ENCODE peak calls at places on chromosomes 2 and 18, in eight cellular contexts. M, V, H, L, E, A, K and P are unnamed samples.

GRCh38 chr2:192499476-192499875 is 304.7 kb upstream of the TMEFF2 start:
- DNase-seq in M (no peak), V (no peak), H (no peak), L (no peak), E (no peak), A (no peak), K (no peak), P (no peak)

GRCh38 chr2:195612515-195613495 is 44.2 kb upstream of the SLC39A10 start:
- DNase-seq in M (no peak), V (no peak), H (peak; percentile 76), L (peak; percentile 41), E (peak; percentile 88), A (no peak), K (no peak), P (no peak)

GRCh38 chr2:133530645-133531044 is 37.6 kb downstream of the NCKAP5 start:
- DNase-seq in M (no peak), V (no peak), H (no peak), L (no peak), E (no peak), A (no peak), K (no peak), P (no peak)

GRCh38 chr2:219274392-219274921 is 4.7 kb upstream of the DNAJB2 start:
- DNase-seq in M (no peak), V (no peak), H (peak; percentile 80), L (peak; percentile 50), E (peak; percentile 80), A (no peak), K (no peak), P (no peak)

GRCh38 chr2:195370167-195370943 is 286.7 kb upstream of the SLC39A10 start:
- DNase-seq in M (no peak), V (no peak), H (no peak), L (no peak), E (no peak), A (no peak), K (no peak), P (no peak)

GRCh38 chr18:31720867-31721266 is 36.5 kb upstream of the B4GALT6 start:
- DNase-seq in M (no peak), V (no peak), H (no peak), L (no peak), E (no peak), A (no peak), K (no peak), P (no peak)

GRCh38 chr2:230661072-230661957 is 51.3 kb upstream of the CAB39 start:
- DNase-seq in M (no peak), V (peak; percentile 58), H (no peak), L (no peak), E (no peak), A (no peak), K (no peak), P (peak; percentile 67)

GRCh38 chr2:132374551-132374950 is 42.1 kb upstream of the GPR39 start:
- DNase-seq in M (no peak), V (no peak), H (peak; percentile 2), L (no peak), E (no peak), A (no peak), K (no peak), P (no peak)

GRCh38 chr2:150135223-150135883 is 352.1 kb downstream of the RND3 start:
- DNase-seq in M (no peak), V (no peak), H (no peak), L (no peak), E (no peak), A (no peak), K (no peak), P (no peak)

GRCh38 chr18:35495821-35496368 is 1.9 kb downstream of the INO80C start:
- DNase-seq in M (no peak), V (no peak), H (peak; percentile 34), L (no peak), E (no peak), A (no peak), K (no peak), P (no peak)

GRCh38 chr2:94986392-94986963 is 39.0 kb upstream of the MAL start:
- DNase-seq in M (no peak), V (no peak), H (no peak), L (peak; percentile 4), E (peak; percentile 76), A (no peak), K (peak; percentile 50), P (peak; percentile 6)

GRCh38 chr18:59957957-59958356 is 58.2 kb downstream of the PMAIP1 start:
- DNase-seq in M (no peak), V (peak; percentile 61), H (no peak), L (no peak), E (peak; percentile 77), A (no peak), K (peak; percentile 79), P (no peak)

GRCh38 chr18:75210274-75211001 is at the start of gene TSHZ1:
- DNase-seq in M (no peak), V (peak; percentile 78), H (peak; percentile 76), L (peak; percentile 76), E (peak; percentile 81), A (no peak), K (peak; percentile 76), P (peak; percentile 77)

GRCh38 chr18:27075828-27076227 is 109.3 kb downstream of the CHST9 start:
- DNase-seq in M (no peak), V (no peak), H (no peak), L (no peak), E (no peak), A (no peak), K (no peak), P (no peak)

GRCh38 chr2:43302311-43303051 is 76.1 kb upstream of the ZFP36L2 start:
- DNase-seq in M (no peak), V (no peak), H (no peak), L (no peak), E (no peak), A (no peak), K (no peak), P (no peak)

GRCh38 chr2:83081835-83082522 is 1377.1 kb downstream of the SUCLG1 start:
- DNase-seq in M (no peak), V (no peak), H (peak; percentile 79), L (peak; percentile 4), E (peak; percentile 92), A (no peak), K (no peak), P (no peak)

DNA sequence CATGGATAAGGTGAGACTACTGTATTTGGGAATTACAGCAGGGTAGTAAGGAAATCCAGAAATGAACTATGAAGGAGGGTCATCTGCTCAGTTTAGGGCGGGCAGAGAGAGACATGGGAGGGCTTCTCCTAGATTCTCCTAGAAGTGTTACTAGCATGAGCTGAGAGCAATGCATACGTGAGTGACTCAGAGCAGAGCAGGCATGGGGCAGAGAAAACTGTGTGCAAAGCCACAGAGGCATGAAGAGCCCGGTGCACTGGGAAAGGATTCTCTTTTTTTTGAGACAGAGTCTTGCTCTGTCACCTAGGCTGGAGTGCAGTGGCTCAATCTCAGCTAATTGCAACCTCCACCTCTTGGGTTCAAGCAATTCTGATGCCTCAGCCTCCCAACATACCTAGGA is 116.2 kb downstream of the SOCS6 start:
- DNase-seq in M (no peak), V (no peak), H (no peak), L (no peak), E (no peak), A (no peak), K (no peak), P (no peak)
- H3K4me3 ChIP-seq in M (no peak overlapping the region), V (no peak overlapping the region), H (no peak overlapping the region), L (no peak overlapping the region), E (no peak overlapping the region), A (no peak overlapping the region), K (no peak overlapping the region), P (no peak overlapping the region)

DNA sequence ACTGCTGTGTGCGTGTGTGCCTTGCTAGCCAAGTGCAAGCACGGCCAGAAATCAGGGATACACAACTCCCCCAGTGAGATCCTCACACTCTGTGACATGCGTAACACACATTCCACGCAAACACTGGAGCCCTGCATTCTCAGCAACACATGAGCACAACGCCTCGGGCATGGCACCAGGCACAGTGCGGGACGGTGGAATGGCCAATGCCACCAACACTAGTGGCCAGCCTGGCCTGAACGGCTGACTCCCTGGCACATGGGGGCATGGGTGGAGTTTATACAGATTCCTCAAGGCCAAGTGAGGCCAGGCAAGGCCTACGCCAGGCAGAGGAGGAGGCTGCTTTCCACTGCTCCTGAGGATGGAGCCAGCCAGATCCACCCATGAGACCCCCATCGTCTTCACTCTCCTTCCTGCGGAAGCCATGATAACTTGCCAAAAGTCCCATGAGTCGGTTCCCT is 56.2 kb downstream of the ANKMY1 start:
- DNase-seq in M (no peak), V (no peak), H (no peak), L (no peak), E (no peak), A (peak; percentile 5), K (no peak), P (no peak)
- H3K36me3 ChIP-seq in M (no peaks in the 10 kb centered on the region), V (peaks cover 23% of the 10 kb centered on the region), H (no peaks in the 10 kb centered on the region), L (peaks cover 1% of the 10 kb centered on the region), E (no peaks in the 10 kb centered on the region), A (no peaks in the 10 kb centered on the region), K (peaks cover 47% of the 10 kb centered on the region), P (no peaks in the 10 kb centered on the region)

GRCh38 chr2:204538179-204539009 is 6.9 kb upstream of the PARD3B start:
- DNase-seq in M (no peak), V (no peak), H (no peak), L (no peak), E (peak; percentile 41), A (no peak), K (no peak), P (no peak)
- H3K4me3 ChIP-seq in M (no peak overlapping the region), V (no peak overlapping the region), H (no peak overlapping the region), L (peak overlapping the region; percentile 17), E (peak overlapping the region; percentile 29), A (no peak overlapping the region), K (no peak overlapping the region), P (no peak overlapping the region)

GRCh38 chr2:233846387-233847247 is 7.7 kb downstream of the HJURP start:
- DNase-seq in M (no peak), V (no peak), H (no peak), L (no peak), E (no peak), A (no peak), K (no peak), P (no peak)

GRCh38 chr2:233841183-233841582 is 13.2 kb downstream of the HJURP start:
- DNase-seq in M (no peak), V (peak; percentile 7), H (no peak), L (no peak), E (no peak), A (no peak), K (no peak), P (no peak)

GRCh38 chr2:233845301-233846060 is 8.9 kb downstream of the HJURP start:
- DNase-seq in M (no peak), V (no peak), H (no peak), L (no peak), E (no peak), A (no peak), K (no peak), P (no peak)

GRCh38 chr2:233844836-233845235 is 9.5 kb downstream of the HJURP start:
- DNase-seq in M (no peak), V (no peak), H (no peak), L (no peak), E (no peak), A (no peak), K (no peak), P (no peak)

DNA sequence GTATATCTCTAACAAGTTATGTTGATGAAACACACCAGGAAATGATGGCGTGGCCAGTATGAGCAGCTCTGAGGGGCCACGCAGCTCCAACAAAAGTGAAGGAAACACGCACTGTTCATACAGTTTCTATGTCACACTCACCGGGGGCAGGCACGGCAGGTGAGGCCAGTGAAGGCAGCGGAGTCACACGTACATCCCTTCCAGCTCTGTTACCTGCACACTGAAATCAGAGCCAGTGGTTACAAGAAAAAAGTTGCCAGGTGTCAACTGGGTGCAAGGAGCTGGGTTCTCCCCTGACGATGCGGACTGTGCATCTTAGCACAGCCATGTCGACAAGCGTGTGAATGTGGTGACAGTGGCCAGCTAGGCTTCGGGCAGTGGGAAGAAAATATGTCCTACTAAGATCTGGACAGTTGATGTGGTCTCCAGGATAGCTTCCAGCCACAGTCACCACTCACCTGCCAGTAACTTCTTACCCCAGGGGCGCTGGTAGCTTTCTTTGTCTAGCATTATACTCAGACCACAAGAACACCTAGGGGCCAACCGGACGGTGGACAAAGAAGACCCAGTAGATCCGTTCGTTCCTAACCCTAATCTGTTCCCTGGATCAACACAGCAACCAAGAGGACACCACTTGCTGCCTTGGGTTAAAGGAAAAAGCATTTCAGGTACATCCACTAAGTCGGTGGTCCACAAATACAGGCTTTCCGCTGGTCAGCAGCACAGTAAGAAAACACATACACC is 10.1 kb downstream of the HJURP start:
- DNase-seq in M (no peak), V (peak; percentile 11), H (no peak), L (no peak), E (no peak), A (no peak), K (no peak), P (no peak)
- H3K36me3 ChIP-seq in M (no peaks in the 10 kb centered on the region), V (no peaks in the 10 kb centered on the region), H (peaks cover 100% of the 10 kb centered on the region), L (peaks cover 2% of the 10 kb centered on the region), E (peaks cover 11% of the 10 kb centered on the region), A (no peaks in the 10 kb centered on the region), K (peaks cover 100% of the 10 kb centered on the region), P (no peaks in the 10 kb centered on the region)